ENCODE peak calls at places on chromosomes 13 and 19, in four cellular contexts. O is hepatocyte; C is RWPE1; E is stimulated activated CD8-positive, alpha-beta memory T cell treated with anti-CD3 and anti-CD28 coated beads, Interleukin-4, amount 100 ng/mL, for 4 hours. Z is an unnamed sample.
A peak's percentile ranks its signal among the peaks of the same experiment; 100 is the strongest.

GRCh38 chr19:32404939-32405430 is 585 bp upstream of the DPY19L3 start:
- DNase-seq in O (peak; percentile 58), C (peak; percentile 8), E (no peak), Z (peak; percentile 21)

GRCh38 chr13:29474991-29475390 is 120.5 kb downstream of the SLC7A1 start:
- DNase-seq in O (no peak), C (no peak), E (no peak), Z (no peak)

GRCh38 chr13:91369432-91369831 is 21.9 kb downstream of the MIR17HG start:
- DNase-seq in O (no peak), C (no peak), E (no peak), Z (no peak)

GRCh38 chr19:31676271-31677004 is 327.2 kb upstream of the TSHZ3 start:
- DNase-seq in O (peak; percentile 13), C (no peak), E (no peak), Z (no peak)

GRCh38 chr13:111459803-111460547 is 139.5 kb downstream of the TEX29 start:
- DNase-seq in O (no peak), C (no peak), E (no peak), Z (no peak)

GRCh38 chr19:29610574-29611271 is 4.6 kb downstream of the POP4 start:
- DNase-seq in O (peak; percentile 89), C (peak; percentile 76), E (peak; percentile 72), Z (no peak)

GRCh38 chr13:77836423-77836822 is 82.2 kb downstream of the EDNRB start:
- DNase-seq in O (peak; percentile 17), C (no peak), E (no peak), Z (no peak)

GRCh38 chr19:524062-524674 is 7.4 kb upstream of the CDC34 start:
- DNase-seq in O (no peak), C (no peak), E (no peak), Z (no peak)

GRCh38 chr13:99346328-99347070 is 39.3 kb upstream of the GPR183 start:
- DNase-seq in O (no peak), C (no peak), E (no peak), Z (no peak)

GRCh38 chr13:45456196-45456972 is 8.4 kb upstream of the COG3 start:
- DNase-seq in O (no peak), C (peak; percentile 66), E (no peak), Z (no peak)

GRCh38 chr19:11984986-11985385 is 20.1 kb downstream of the ZNF763 start:
- DNase-seq in O (no peak), C (no peak), E (no peak), Z (no peak)

GRCh38 chr19:17803264-17803896 is 8.4 kb downstream of the B3GNT3 start:
- DNase-seq in O (no peak), C (no peak), E (no peak), Z (no peak)

GRCh38 chr19:21586341-21587116 is 81.1 kb downstream of the ZNF429 start:
- DNase-seq in O (peak; percentile 30), C (no peak), E (no peak), Z (no peak)

GRCh38 chr19:18385675-18386542 is at the start of gene GDF15:
- DNase-seq in O (peak; percentile 92), C (peak; percentile 77), E (no peak), Z (no peak)

GRCh38 chr19:49347191-49347590 is 12.0 kb downstream of the CD37 start:
- DNase-seq in O (no peak), C (no peak), E (no peak), Z (no peak)

GRCh38 chr19:28961772-28962500 is 251.0 kb downstream of the UQCRFS1 start:
- DNase-seq in O (no peak), C (no peak), E (no peak), Z (no peak)

GRCh38 chr19:2542341-2543069 is 66.6 kb downstream of the GADD45B start:
- DNase-seq in O (no peak), C (no peak), E (no peak), Z (no peak)

GRCh38 chr19:926595-927043 is 784 bp downstream of the ARID3A start:
- DNase-seq in O (peak; percentile 75), C (peak; percentile 39), E (no peak), Z (no peak)

GRCh38 chr19:13055213-13056051 is 47.2 kb downstream of the LYL1 start:
- DNase-seq in O (peak; percentile 89), C (peak; percentile 69), E (no peak), Z (no peak)